ENCODE peak calls at places on chromosomes 1 and 21, in five cellular contexts. H is K562, S is HepG2, V is H1, W is GM12878. K is an unnamed sample.

GRCh38 chr1:180131510-180131909 is 23.2 kb upstream of the QSOX1 start:
- DNase-seq in S (peak; percentile 11), H (no peak), W (no peak), V (no peak), K (no peak)

GRCh38 chr1:2468041-2468472 is 8.0 kb upstream of the PLCH2 start:
- DNase-seq in V (no peak), S (no peak), H (peak; percentile 75), W (no peak), K (no peak)

GRCh38 chr1:58739851-58740466 is 40.1 kb upstream of the MYSM1 start:
- DNase-seq in H (peak; percentile 44), W (no peak), V (no peak), S (peak; percentile 52), K (peak; percentile 39)

GRCh38 chr1:48202030-48202752 is 20.3 kb upstream of the SLC5A9 start:
- DNase-seq in W (no peak), H (peak; percentile 62), S (peak; percentile 45), V (no peak), K (peak; percentile 37)

GRCh38 chr1:43402055-43402865 is 12.6 kb downstream of the SZT2 start:
- DNase-seq in H (peak; percentile 19), V (no peak), S (no peak), W (no peak), K (no peak)

GRCh38 chr1:169511339-169512028 is 25.7 kb upstream of the SLC19A2 start:
- DNase-seq in S (no peak), V (no peak), H (no peak), W (no peak), K (no peak)

GRCh38 chr21:32190491-32191144 is 88.2 kb downstream of the MIS18A start:
- DNase-seq in S (no peak), W (peak; percentile 31), H (no peak), V (no peak), K (no peak)

GRCh38 chr1:26540346-26540745 is 10.8 kb downstream of the RPS6KA1 start:
- DNase-seq in S (no peak), W (no peak), H (no peak), V (no peak), K (no peak)

GRCh38 chr1:55311057-55311631 is 96.0 kb upstream of the USP24 start:
- DNase-seq in V (no peak), S (no peak), H (no peak), W (no peak), K (no peak)

GRCh38 chr21:17462276-17462981 is 50.4 kb upstream of the CXADR start:
- DNase-seq in S (peak; percentile 98), H (no peak), V (no peak), W (no peak), K (no peak)

GRCh38 chr21:46189213-46189958 is 5.1 kb upstream of the SPATC1L start:
- DNase-seq in S (no peak), V (no peak), W (no peak), H (no peak), K (no peak)

GRCh38 chr21:25859264-25859931 is 124.6 kb downstream of the GABPA start:
- DNase-seq in S (no peak), W (no peak), H (no peak), V (no peak), K (no peak)

GRCh38 chr1:116318897-116319296 is 54.1 kb upstream of the ATP1A1 start:
- DNase-seq in S (peak; percentile 50), H (peak; percentile 44), W (no peak), V (no peak), K (no peak)

GRCh38 chr1:95309031-95309459 is 75.0 kb downstream of the RWDD3 start:
- DNase-seq in S (peak; percentile 32), W (no peak), H (peak; percentile 59), V (no peak), K (peak; percentile 42)

GRCh38 chr1:188669715-188670114 is 1807.9 kb downstream of the BRINP3 start:
- DNase-seq in V (no peak), S (no peak), W (no peak), H (no peak), K (no peak)

GRCh38 chr1:26351591-26352337 is 2.2 kb downstream of the CRYBG2 start:
- DNase-seq in H (no peak), S (peak; percentile 97), W (no peak), V (no peak), K (peak; percentile 41)

GRCh38 chr1:30572192-30572591 is 151.2 kb downstream of the MATN1 start:
- DNase-seq in V (no peak), S (no peak), H (no peak), W (no peak), K (no peak)

DNA sequence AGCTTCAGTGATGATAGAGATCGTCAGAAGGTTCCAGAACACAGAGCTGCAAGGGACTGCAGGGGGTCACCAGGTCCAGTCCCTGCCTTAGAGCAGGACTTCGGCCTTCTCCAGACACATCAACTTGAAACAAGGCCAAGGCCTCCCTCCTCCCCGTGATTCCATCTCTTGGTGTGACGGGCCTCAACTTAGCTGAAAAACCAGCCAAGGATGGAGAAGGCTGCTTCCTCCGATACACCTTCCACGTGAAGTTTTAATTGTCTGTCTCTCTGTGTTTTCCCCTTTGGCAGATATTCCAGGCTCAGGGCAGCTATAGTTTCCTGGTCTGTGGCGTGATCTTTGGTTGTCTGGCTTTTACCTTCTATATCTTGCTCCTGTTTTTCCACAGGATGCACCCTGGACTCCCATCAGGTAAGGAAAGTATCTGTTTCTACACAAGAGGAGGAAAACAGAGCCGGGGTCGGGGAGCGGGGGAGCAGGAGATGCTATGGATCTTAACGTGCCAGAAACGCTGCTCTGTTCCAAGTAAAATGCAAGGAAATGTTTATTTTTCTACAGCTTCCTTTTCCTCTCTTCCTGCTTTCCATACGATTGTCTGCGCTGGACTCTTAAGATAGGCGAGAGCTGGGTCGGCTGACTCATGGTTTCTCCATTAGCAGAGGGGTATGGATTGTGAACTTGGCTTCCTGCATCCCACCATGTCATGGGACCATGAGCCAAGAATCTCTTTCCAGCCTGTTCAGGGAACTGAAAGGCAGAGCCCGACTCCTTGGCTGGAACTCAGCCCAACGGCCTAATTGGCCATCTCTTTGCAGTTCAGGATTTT is 32.8 kb downstream of the ELK4 start:
- DNase-seq in S (no peak), V (no peak), W (no peak), H (no peak), K (no peak)
- TF ChIP-seq POLR2AphosphoS5 in S (no peak), V (no peak), W (no peak), H (no peak), K (no peak)

DNA sequence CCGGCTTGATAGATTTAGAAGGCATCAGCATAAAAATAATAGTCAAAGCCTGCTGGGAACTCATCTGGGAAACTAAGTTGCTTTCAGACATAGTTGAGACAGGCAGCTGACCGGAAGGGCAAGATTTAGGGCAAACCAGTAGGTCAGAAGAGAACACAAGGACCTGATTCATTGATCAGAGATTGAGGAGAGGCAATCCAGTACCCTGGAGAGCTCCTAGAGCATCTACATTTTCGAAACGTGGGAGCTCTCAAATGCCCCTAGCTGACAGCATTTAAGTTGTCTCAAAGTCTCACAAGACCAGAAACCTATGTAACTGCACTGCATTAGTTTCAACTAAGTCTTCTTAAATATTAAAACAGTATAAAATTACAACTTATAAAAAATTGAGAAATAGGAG is 22.9 kb upstream of the MTF2 start:
- DNase-seq in H (peak; percentile 29), V (peak; percentile 3), W (no peak), S (peak; percentile 29), K (no peak)
- TF ChIP-seq ATF3 in H (no peak), V (no peak), W (no peak), S (no peak), K (no peak)

DNA sequence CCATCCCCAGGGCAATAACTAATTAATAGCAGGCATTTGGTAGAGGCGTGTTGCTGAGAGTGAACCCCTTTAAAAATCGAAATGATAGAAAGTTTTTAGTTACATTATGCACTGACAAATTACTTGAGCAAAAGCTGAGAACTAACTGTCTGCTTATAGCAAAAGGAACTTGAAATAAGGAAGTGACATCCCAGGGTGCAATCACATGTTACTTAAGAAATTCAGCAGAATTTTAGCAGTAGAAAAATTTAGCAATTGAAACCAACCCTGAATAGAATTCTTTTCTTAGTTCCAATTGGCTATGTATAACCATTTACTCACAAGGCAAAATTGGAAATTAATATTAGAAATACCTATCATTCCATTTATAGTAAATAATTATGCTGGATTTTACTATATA is 139.5 kb upstream of the SAMSN1 start:
- DNase-seq in S (no peak), W (peak; percentile 49), H (no peak), V (no peak), K (no peak)
- TF ChIP-seq JUND in S (no peak), W (no peak), H (no peak), V (no peak), K (no peak)

GRCh38 chr1:40982721-40983120 is 3.2 kb downstream of the CTPS1 start:
- DNase-seq in H (no peak), W (no peak), V (no peak), S (no peak), K (no peak)

GRCh38 chr1:40985875-40986274 is 6.4 kb downstream of the CTPS1 start:
- DNase-seq in V (no peak), S (no peak), H (no peak), W (no peak), K (no peak)

GRCh38 chr1:40983286-40983685 is 3.8 kb downstream of the CTPS1 start:
- DNase-seq in W (no peak), V (no peak), S (no peak), H (no peak), K (no peak)

GRCh38 chr1:40984531-40984930 is 5.0 kb downstream of the CTPS1 start:
- DNase-seq in W (no peak), V (no peak), H (no peak), S (no peak), K (no peak)

DNA sequence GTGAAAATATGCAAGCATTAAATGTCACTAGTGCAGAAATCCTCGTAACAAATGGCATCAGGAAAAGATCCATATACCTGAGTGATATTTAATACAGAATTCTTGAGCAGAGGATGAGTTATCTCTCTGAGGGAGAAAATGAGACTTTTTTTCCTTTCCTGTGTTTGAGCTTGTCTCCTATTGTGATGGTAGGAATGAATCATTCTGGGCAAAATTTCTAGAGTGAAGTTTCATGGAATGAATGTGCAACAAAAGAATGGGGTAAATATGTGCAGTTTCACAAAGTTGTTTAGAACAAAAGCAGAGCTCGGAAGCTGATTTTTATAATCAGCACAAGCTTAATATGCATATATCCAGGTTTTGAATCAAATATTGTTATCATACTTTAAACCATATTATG is 4.6 kb downstream of the CTPS1 start:
- DNase-seq in V (no peak), W (no peak), H (no peak), S (no peak), K (no peak)
- TF ChIP-seq POLR2AphosphoS5 in V (no peak), W (no peak), H (no peak), S (no peak), K (no peak)

GRCh38 chr1:166544561-166544960 is 294.7 kb upstream of the POGK start:
- DNase-seq in S (no peak), W (no peak), V (no peak), H (peak; percentile 8), K (no peak)

GRCh38 chr1:166538646-166539045 is 300.6 kb upstream of the POGK start:
- DNase-seq in W (no peak), S (no peak), V (no peak), H (no peak), K (no peak)

DNA sequence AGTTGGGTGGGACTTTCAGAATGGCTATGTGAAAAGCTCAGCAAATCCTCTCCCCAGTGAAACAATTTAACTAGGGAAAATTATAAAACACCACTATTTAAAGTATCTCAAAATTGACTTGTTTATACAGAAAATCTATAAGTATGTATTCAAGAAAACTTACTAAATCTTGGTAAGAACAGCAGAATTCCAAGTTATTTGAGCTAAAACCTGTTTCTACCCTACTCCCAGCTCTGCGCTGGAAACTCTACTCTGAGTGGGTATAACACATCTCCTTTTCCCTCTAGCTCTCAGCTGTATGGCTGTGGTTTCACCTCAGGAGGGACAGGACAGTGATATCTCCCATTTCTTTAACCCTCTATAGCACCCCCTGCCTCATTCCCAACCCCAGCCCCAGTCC is 295.2 kb upstream of the POGK start:
- DNase-seq in V (no peak), H (peak; percentile 10), W (no peak), S (no peak), K (no peak)
- TF ChIP-seq ATF3 in V (no peak), H (no peak), W (no peak), S (no peak), K (no peak)

GRCh38 chr1:155466996-155467395 is 95.6 kb downstream of the ASH1L start:
- DNase-seq in H (no peak), S (no peak), W (no peak), V (no peak), K (no peak)
- TF ChIP-seq JUND in H (no peak), S (no peak), W (no peak), V (no peak), K (no peak)

K was measured in HCT116.